ENCODE peak calls at places on chromosomes 6 and 20, in five cellular contexts. One of them, this sample, is unnamed.

GRCh38 chr20:8190043-8190880 is 58.2 kb downstream of the PLCB1 start:
- DNase-seq in GM23248: no peak
- DNase-seq in GM23338: no peak
- DNase-seq in HCT116: no peak
- DNase-seq in OCI-LY7: no peak
- DNase-seq in this sample: no peak

GRCh38 chr20:50467618-50468373 is 42.4 kb upstream of the PTPN1 start:
- DNase-seq in GM23248: peak; percentile 63
- DNase-seq in OCI-LY7: peak; percentile 63
- DNase-seq in HCT116: peak; percentile 73
- DNase-seq in GM23338: peak; percentile 69
- DNase-seq in this sample: no peak

GRCh38 chr20:58700823-58701222 is 8.2 kb downstream of the NPEPL1 start:
- DNase-seq in OCI-LY7: no peak
- DNase-seq in HCT116: no peak
- DNase-seq in GM23248: no peak
- DNase-seq in GM23338: no peak
- DNase-seq in this sample: no peak

GRCh38 chr6:16209539-16209938 is 28.8 kb upstream of the GMPR start:
- DNase-seq in GM23338: no peak
- DNase-seq in GM23248: no peak
- DNase-seq in OCI-LY7: no peak
- DNase-seq in HCT116: no peak
- DNase-seq in this sample: no peak

GRCh38 chr6:74091133-74091793 is 395.3 kb downstream of the CD109 start:
- DNase-seq in GM23338: peak; percentile 88
- DNase-seq in GM23248: peak; percentile 67
- DNase-seq in HCT116: peak; percentile 65
- DNase-seq in OCI-LY7: peak; percentile 45
- DNase-seq in this sample: peak; percentile 67

GRCh38 chr6:3427740-3428085 is 29.1 kb downstream of the SLC22A23 start:
- DNase-seq in OCI-LY7: no peak
- DNase-seq in HCT116: no peak
- DNase-seq in GM23338: no peak
- DNase-seq in GM23248: peak; percentile 78
- DNase-seq in this sample: no peak

GRCh38 chr6:117266948-117267347 is 1.6 kb downstream of the VGLL2 start:
- DNase-seq in HCT116: no peak
- DNase-seq in GM23248: no peak
- DNase-seq in GM23338: no peak
- DNase-seq in OCI-LY7: no peak
- DNase-seq in this sample: no peak

GRCh38 chr20:15818651-15819071 is 754.6 kb downstream of the KIF16B start:
- DNase-seq in GM23338: no peak
- DNase-seq in HCT116: no peak
- DNase-seq in OCI-LY7: no peak
- DNase-seq in GM23248: no peak
- DNase-seq in this sample: no peak

GRCh38 chr6:131281471-131282270 is 146.4 kb downstream of the AKAP7 start:
- DNase-seq in HCT116: no peak
- DNase-seq in GM23338: peak; percentile 86
- DNase-seq in OCI-LY7: peak; percentile 31
- DNase-seq in GM23248: peak; percentile 9
- DNase-seq in this sample: no peak

GRCh38 chr6:13915566-13916229 is 9.1 kb upstream of the RNF182 start:
- DNase-seq in GM23248: no peak
- DNase-seq in GM23338: peak; percentile 17
- DNase-seq in OCI-LY7: no peak
- DNase-seq in HCT116: no peak
- DNase-seq in this sample: no peak

GRCh38 chr6:108562503-108562993 is 1.8 kb downstream of the FOXO3 start:
- DNase-seq in GM23338: peak; percentile 94
- DNase-seq in OCI-LY7: no peak
- DNase-seq in HCT116: peak; percentile 69
- DNase-seq in GM23248: peak; percentile 71
- DNase-seq in this sample: peak; percentile 87

GRCh38 chr6:154408906-154409500 is 52.4 kb upstream of the IPCEF1 start:
- DNase-seq in OCI-LY7: peak; percentile 11
- DNase-seq in HCT116: no peak
- DNase-seq in GM23338: peak; percentile 23
- DNase-seq in GM23248: peak; percentile 32
- DNase-seq in this sample: no peak

GRCh38 chr20:23034721-23035671 is at the start of gene SSTR4:
- DNase-seq in GM23248: no peak
- DNase-seq in GM23338: peak; percentile 49
- DNase-seq in OCI-LY7: no peak
- DNase-seq in HCT116: no peak
- DNase-seq in this sample: peak; percentile 35

GRCh38 chr20:4470375-4470774 is 251.3 kb upstream of the PRND start:
- DNase-seq in HCT116: no peak
- DNase-seq in GM23338: no peak
- DNase-seq in GM23248: peak; percentile 79
- DNase-seq in OCI-LY7: no peak
- DNase-seq in this sample: peak; percentile 16

GRCh38 chr20:38805958-38806854 is 709 bp downstream of the PPP1R16B start:
- DNase-seq in HCT116: no peak
- DNase-seq in GM23248: peak; percentile 21
- DNase-seq in OCI-LY7: peak; percentile 71
- DNase-seq in GM23338: peak; percentile 63
- DNase-seq in this sample: no peak

GRCh38 chr6:164415832-164416563 is 893.4 kb downstream of the C6orf118 start:
- DNase-seq in OCI-LY7: no peak
- DNase-seq in GM23248: no peak
- DNase-seq in GM23338: no peak
- DNase-seq in HCT116: no peak
- DNase-seq in this sample: no peak

GRCh38 chr6:166957087-166957804 is 896 bp upstream of the RNASET2 start:
- DNase-seq in GM23338: peak; percentile 52
- DNase-seq in HCT116: no peak
- DNase-seq in GM23248: peak; percentile 58
- DNase-seq in OCI-LY7: peak; percentile 59
- DNase-seq in this sample: peak; percentile 70

GRCh38 chr20:21557246-21557982 is 43.5 kb upstream of the NKX2-2 start:
- DNase-seq in HCT116: no peak
- DNase-seq in OCI-LY7: no peak
- DNase-seq in GM23338: no peak
- DNase-seq in GM23248: no peak
- DNase-seq in this sample: no peak

GRCh38 chr6:4130357-4130987 is 4.9 kb downstream of the ECI2 start:
- DNase-seq in GM23338: no peak
- DNase-seq in GM23248: no peak
- DNase-seq in OCI-LY7: no peak
- DNase-seq in HCT116: no peak
- DNase-seq in this sample: no peak

GRCh38 chr6:89475634-89476033 is 42.7 kb downstream of the ANKRD6 start:
- DNase-seq in OCI-LY7: no peak
- DNase-seq in GM23338: no peak
- DNase-seq in HCT116: no peak
- DNase-seq in GM23248: peak; percentile 29
- DNase-seq in this sample: no peak

GRCh38 chr20:63382551-63383300 is 21.6 kb upstream of the CHRNA4 start:
- DNase-seq in HCT116: no peak
- DNase-seq in GM23338: no peak
- DNase-seq in GM23248: no peak
- DNase-seq in OCI-LY7: no peak
- DNase-seq in this sample: no peak

GRCh38 chr6:157019733-157020132 is 242.6 kb downstream of the ARID1B start:
- DNase-seq in GM23248: peak; percentile 36
- DNase-seq in OCI-LY7: peak; percentile 62
- DNase-seq in HCT116: no peak
- DNase-seq in GM23338: no peak
- DNase-seq in this sample: peak; percentile 25

GRCh38 chr6:47116616-47117015 is 74.5 kb upstream of the ADGRF1 start:
- DNase-seq in GM23338: no peak
- DNase-seq in OCI-LY7: no peak
- DNase-seq in HCT116: no peak
- DNase-seq in GM23248: no peak
- DNase-seq in this sample: peak; percentile 28

GRCh38 chr20:38563802-38564431 is 17.1 kb upstream of the ADIG start:
- DNase-seq in HCT116: no peak
- DNase-seq in OCI-LY7: no peak
- DNase-seq in GM23248: no peak
- DNase-seq in GM23338: no peak
- DNase-seq in this sample: no peak

GRCh38 chr6:149235130-149235561 is 82.4 kb upstream of the TAB2 start:
- DNase-seq in OCI-LY7: peak; percentile 18
- DNase-seq in GM23338: no peak
- DNase-seq in HCT116: peak; percentile 82
- DNase-seq in GM23248: peak; percentile 58
- DNase-seq in this sample: peak; percentile 30

GRCh38 chr6:128209771-128210170 is 308.9 kb upstream of the THEMIS start:
- DNase-seq in GM23338: no peak
- DNase-seq in OCI-LY7: no peak
- DNase-seq in GM23248: peak; percentile 46
- DNase-seq in HCT116: no peak
- DNase-seq in this sample: no peak

GRCh38 chr6:169838291-169839028 is 87.0 kb downstream of the ERMARD start:
- DNase-seq in GM23248: no peak
- DNase-seq in GM23338: no peak
- DNase-seq in HCT116: no peak
- DNase-seq in OCI-LY7: no peak
- DNase-seq in this sample: no peak

GRCh38 chr6:6512711-6513110 is 75.8 kb upstream of the LY86 start:
- DNase-seq in OCI-LY7: no peak
- DNase-seq in GM23248: no peak
- DNase-seq in HCT116: no peak
- DNase-seq in GM23338: no peak
- DNase-seq in this sample: no peak
- TF ChIP-seq EZH2phosphoT487 in OCI-LY7: no peak
- TF ChIP-seq EZH2phosphoT487 in GM23248: no peak
- TF ChIP-seq EZH2phosphoT487 in HCT116: no peak
- TF ChIP-seq EZH2phosphoT487 in GM23338: no peak
- TF ChIP-seq EZH2phosphoT487 in this sample: no peak

GRCh38 chr6:52543262-52543661 is 33.6 kb downstream of the TRAM2 start:
- DNase-seq in GM23338: no peak
- DNase-seq in OCI-LY7: no peak
- DNase-seq in GM23248: peak; percentile 56
- DNase-seq in HCT116: no peak
- DNase-seq in this sample: no peak

GRCh38 chr6:52545844-52546119 is 31.1 kb downstream of the TRAM2 start:
- DNase-seq in OCI-LY7: no peak
- DNase-seq in HCT116: no peak
- DNase-seq in GM23338: no peak
- DNase-seq in GM23248: no peak
- DNase-seq in this sample: no peak

GRCh38 chr6:52545050-52545843 is 31.6 kb downstream of the TRAM2 start:
- DNase-seq in HCT116: no peak
- DNase-seq in GM23338: no peak
- DNase-seq in GM23248: no peak
- DNase-seq in OCI-LY7: no peak
- DNase-seq in this sample: no peak

GRCh38 chr6:52543729-52544324 is 33.0 kb downstream of the TRAM2 start:
- DNase-seq in OCI-LY7: no peak
- DNase-seq in HCT116: no peak
- DNase-seq in GM23248: peak; percentile 65
- DNase-seq in GM23338: peak; percentile 32
- DNase-seq in this sample: no peak

DNA sequence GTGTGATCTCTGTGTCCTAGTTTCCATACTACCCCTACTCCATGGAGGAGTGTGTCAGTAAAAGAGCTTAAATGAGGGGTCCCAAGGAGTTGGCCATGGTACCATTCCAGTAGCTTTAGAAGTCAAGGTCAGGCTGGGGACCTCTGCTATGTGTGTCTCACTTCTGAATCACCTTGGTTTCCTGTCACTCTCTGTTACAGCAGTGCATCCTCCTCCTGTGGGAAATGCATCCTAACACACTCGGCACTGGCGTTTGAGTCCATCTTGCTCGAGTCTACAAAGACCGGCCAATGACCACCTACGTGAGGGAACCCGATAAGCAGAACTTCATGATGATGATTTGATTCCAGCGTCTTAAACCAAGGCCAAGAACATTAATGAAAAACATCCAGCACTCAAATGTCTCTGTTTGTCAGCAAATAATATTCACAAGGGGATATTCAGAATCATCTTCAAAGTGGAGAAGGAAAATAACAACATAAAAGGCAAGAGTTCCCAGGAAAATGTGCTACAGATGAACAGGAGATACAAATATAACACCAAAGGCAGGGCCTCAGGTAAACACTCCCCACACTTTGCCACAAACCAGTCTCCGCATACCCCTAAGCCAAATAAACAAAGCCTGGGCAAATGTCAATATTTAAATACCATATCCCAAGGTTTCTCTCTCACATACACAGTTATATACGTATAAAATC is 32.4 kb downstream of the TRAM2 start:
- DNase-seq in HCT116: no peak
- DNase-seq in GM23338: no peak
- DNase-seq in GM23248: peak; percentile 72
- DNase-seq in OCI-LY7: no peak
- DNase-seq in this sample: no peak
- H3K4me1 ChIP-seq in HCT116: peaks cover 32% of the 10 kb centered on the region
- H3K4me1 ChIP-seq in GM23338: peaks cover 35% of the 10 kb centered on the region
- H3K4me1 ChIP-seq in GM23248: peaks cover 96% of the 10 kb centered on the region
- H3K4me1 ChIP-seq in OCI-LY7: peaks cover 55% of the 10 kb centered on the region
- H3K4me1 ChIP-seq in this sample: peaks cover 50% of the 10 kb centered on the region

DNA sequence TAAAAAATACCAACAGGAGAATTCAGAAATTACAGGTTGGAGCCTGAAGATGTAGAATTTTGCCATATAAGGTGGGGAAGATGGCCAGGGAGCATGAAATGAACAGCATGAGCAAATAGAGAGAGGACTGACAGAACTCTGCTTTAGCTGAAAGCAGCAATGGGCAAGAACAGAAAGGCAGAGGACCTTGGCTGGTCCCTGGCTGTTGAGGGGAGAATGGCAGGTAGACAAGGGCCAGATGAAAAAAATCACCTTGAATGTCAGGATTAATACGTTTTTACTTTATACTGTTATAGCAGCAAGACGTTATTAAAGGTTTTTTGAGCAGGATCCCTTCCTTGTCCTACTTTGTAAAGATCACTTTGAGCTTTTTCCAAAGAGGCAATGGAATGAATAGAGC is 991 bp downstream of the PPIL1 start:
- DNase-seq in GM23248: no peak
- DNase-seq in GM23338: peak; percentile 33
- DNase-seq in OCI-LY7: peak; percentile 59
- DNase-seq in HCT116: no peak
- DNase-seq in this sample: no peak
- H3K4me3 ChIP-seq in GM23248: peak overlapping the region; percentile 97
- H3K4me3 ChIP-seq in GM23338: peak overlapping the region; percentile 62
- H3K4me3 ChIP-seq in OCI-LY7: peak overlapping the region; percentile 88
- H3K4me3 ChIP-seq in HCT116: peak overlapping the region; percentile 84
- H3K4me3 ChIP-seq in this sample: peak overlapping the region; percentile 37

GRCh38 chr6:118649918-118650499 is 1.4 kb downstream of the CEP85L start:
- DNase-seq in HCT116: no peak
- DNase-seq in OCI-LY7: no peak
- DNase-seq in GM23338: no peak
- DNase-seq in GM23248: peak; percentile 8
- DNase-seq in this sample: no peak

GRCh38 chr6:118648866-118649554 is 2.4 kb downstream of the CEP85L start:
- DNase-seq in OCI-LY7: no peak
- DNase-seq in GM23248: peak; percentile 12
- DNase-seq in GM23338: no peak
- DNase-seq in HCT116: no peak
- DNase-seq in this sample: no peak

GRCh38 chr6:118651282-118652050 is at the start of gene CEP85L:
- DNase-seq in GM23338: peak; percentile 95
- DNase-seq in OCI-LY7: peak; percentile 93
- DNase-seq in HCT116: peak; percentile 62
- DNase-seq in GM23248: peak; percentile 96
- DNase-seq in this sample: peak; percentile 96

GRCh38 chr6:118652051-118652699 is 784 bp upstream of the CEP85L start:
- DNase-seq in GM23248: no peak
- DNase-seq in HCT116: no peak
- DNase-seq in OCI-LY7: peak; percentile 14
- DNase-seq in GM23338: peak; percentile 83
- DNase-seq in this sample: no peak

GRCh38 chr6:118650500-118651281 is 700 bp downstream of the CEP85L start:
- DNase-seq in GM23338: peak; percentile 74
- DNase-seq in GM23248: peak; percentile 78
- DNase-seq in OCI-LY7: peak; percentile 24
- DNase-seq in HCT116: no peak
- DNase-seq in this sample: peak; percentile 66
- TF ChIP-seq EZH2phosphoT487 in GM23338: no peak
- TF ChIP-seq EZH2phosphoT487 in GM23248: no peak
- TF ChIP-seq EZH2phosphoT487 in OCI-LY7: no peak
- TF ChIP-seq EZH2phosphoT487 in HCT116: no peak
- TF ChIP-seq EZH2phosphoT487 in this sample: no peak

This sample was measured in hepatocyte.